ENCODE peak calls at places on chromosome 13, in seven cellular contexts. W is fibroblast of pulmonary artery, M is RWPE2, C is AG10803, K is glutamatergic neuron, F is SK-N-SH, R is neural crest cell. H is an unnamed sample.

GRCh38 chr13:23866420-23867026 is 22.7 kb downstream of the MIPEP start:
- DNase-seq in W (no peak), M (no peak), C (no peak), K (peak), F (no peak), R (no peak), H (no peak)

GRCh38 chr13:33017410-33017929 is 1.2 kb downstream of the KL start:
- DNase-seq in W (peak), M (no peak), C (peak), K (no peak), F (no peak), R (peak), H (peak)

GRCh38 chr13:103516009-103516795 is 450.0 kb upstream of the SLC10A2 start:
- DNase-seq in W (no peak), M (no peak), C (no peak), K (no peak), F (no peak), R (no peak), H (no peak)

GRCh38 chr13:94182185-94182761 is 297.2 kb downstream of the DCT start:
- DNase-seq in W (no peak), M (no peak), C (no peak), K (no peak), F (no peak), R (no peak), H (no peak)

GRCh38 chr13:70987043-70987442 is 878.8 kb upstream of the KLHL1 start:
- DNase-seq in W (no peak), M (no peak), C (no peak), K (no peak), F (no peak), R (no peak), H (no peak)

GRCh38 chr13:49444517-49445395 is 682 bp downstream of the SETDB2 start:
- DNase-seq in W (peak), M (no peak), C (peak), K (no peak), F (peak), R (no peak), H (peak)

GRCh38 chr13:97435794-97436193 is 1.8 kb downstream of the RAP2A start:
- DNase-seq in W (peak), M (no peak), C (no peak), K (no peak), F (no peak), R (no peak), H (peak)

GRCh38 chr13:75132800-75133695 is 348.9 kb downstream of the TBC1D4 start:
- DNase-seq in W (no peak), M (no peak), C (no peak), K (no peak), F (no peak), R (no peak), H (no peak)

GRCh38 chr13:110089815-110090214 is 217.1 kb downstream of the COL4A1 start:
- DNase-seq in W (no peak), M (no peak), C (no peak), K (no peak), F (no peak), R (no peak), H (no peak)

GRCh38 chr13:75250526-75251183 is 231.3 kb downstream of the TBC1D4 start:
- DNase-seq in W (peak), M (no peak), C (peak), K (no peak), F (no peak), R (no peak), H (peak)

GRCh38 chr13:32528358-32528757 is 10.2 kb downstream of the N4BP2L2 start:
- DNase-seq in W (peak), M (no peak), C (no peak), K (no peak), F (no peak), R (no peak), H (no peak)

GRCh38 chr13:59835569-59835968 is 328.2 kb downstream of the DIAPH3 start:
- DNase-seq in W (no peak), M (no peak), C (no peak), K (no peak), F (no peak), R (no peak), H (no peak)

GRCh38 chr13:39347926-39348901 is 254.8 kb downstream of the LHFPL6 start:
- DNase-seq in W (no peak), M (no peak), C (no peak), K (no peak), F (no peak), R (peak), H (peak)

GRCh38 chr13:79485014-79485441 is 4.1 kb downstream of the NDFIP2 start:
- DNase-seq in W (peak), M (peak), C (peak), K (no peak), F (no peak), R (no peak), H (peak)

GRCh38 chr13:100808330-100808729 is 133.7 kb upstream of the TMTC4 start:
- DNase-seq in W (no peak), M (no peak), C (no peak), K (no peak), F (no peak), R (no peak), H (no peak)

GRCh38 chr13:31614073-31614472 is 125.3 kb upstream of the RXFP2 start:
- DNase-seq in W (no peak), M (no peak), C (no peak), K (no peak), F (no peak), R (no peak), H (no peak)

GRCh38 chr13:34255695-34256094 is 437.7 kb downstream of the RFC3 start:
- DNase-seq in W (no peak), M (no peak), C (no peak), K (no peak), F (no peak), R (no peak), H (no peak)

GRCh38 chr13:85558118-85558517 is 241.1 kb downstream of the SLITRK6 start:
- DNase-seq in W (no peak), M (no peak), C (no peak), K (no peak), F (no peak), R (no peak), H (no peak)

GRCh38 chr13:99980201-99981114 is 1.1 kb upstream of the ZIC2 start:
- DNase-seq in W (peak), M (no peak), C (peak), K (peak), F (peak), R (no peak), H (peak)

GRCh38 chr13:40596484-40596883 is 70.0 kb downstream of the FOXO1 start:
- DNase-seq in W (no peak), M (no peak), C (no peak), K (no peak), F (no peak), R (no peak), H (no peak)

GRCh38 chr13:67147257-67148218 is 82.6 kb downstream of the PCDH9 start:
- DNase-seq in W (peak), M (no peak), C (peak), K (peak), F (no peak), R (no peak), H (peak)

GRCh38 chr13:76823969-76824368 is 62.2 kb downstream of the KCTD12 start:
- DNase-seq in W (no peak), M (no peak), C (peak), K (no peak), F (no peak), R (no peak), H (no peak)

GRCh38 chr13:71949441-71949840 is 82.4 kb upstream of the DACH1 start:
- DNase-seq in W (no peak), M (no peak), C (no peak), K (no peak), F (no peak), R (no peak), H (no peak)

GRCh38 chr13:23921451-23921888 is 24.2 kb upstream of the C1QTNF9B start:
- DNase-seq in W (peak), M (no peak), C (peak), K (no peak), F (peak), R (peak), H (peak)

GRCh38 chr13:93672996-93673395 is 446.4 kb downstream of the GPC6 start:
- DNase-seq in W (no peak), M (no peak), C (no peak), K (no peak), F (no peak), R (no peak), H (no peak)

GRCh38 chr13:51041126-51041525 is 69.9 kb downstream of the C13orf42 start:
- DNase-seq in W (no peak), M (no peak), C (peak), K (no peak), F (no peak), R (no peak), H (no peak)

GRCh38 chr13:48580185-48580803 is 47.4 kb upstream of the RCBTB2 start:
- DNase-seq in W (peak), M (no peak), C (peak), K (peak), F (peak), R (peak), H (peak)

GRCh38 chr13:106532111-106532929 is 3.1 kb downstream of the EFNB2 start:
- DNase-seq in W (peak), M (no peak), C (no peak), K (peak), F (peak), R (no peak), H (peak)

GRCh38 chr13:27621366-27622101 is at the start of gene POLR1D:
- DNase-seq in W (peak), M (peak), C (peak), K (peak), F (peak), R (peak), H (peak)

GRCh38 chr13:77386880-77387606 is 60.1 kb upstream of the MYCBP2 start:
- DNase-seq in W (peak), M (no peak), C (peak), K (no peak), F (no peak), R (no peak), H (peak)

GRCh38 chr13:28503182-28503980 is 8.5 kb upstream of the FLT1 start:
- DNase-seq in W (no peak), M (no peak), C (no peak), K (no peak), F (no peak), R (no peak), H (no peak)

GRCh38 chr13:30157616-30157993 is 149.7 kb downstream of the KATNAL1 start:
- DNase-seq in W (no peak), M (no peak), C (no peak), K (no peak), F (no peak), R (no peak), H (no peak)

GRCh38 chr13:30156270-30156669 is 151.1 kb downstream of the KATNAL1 start:
- DNase-seq in W (no peak), M (no peak), C (no peak), K (no peak), F (no peak), R (no peak), H (no peak)

GRCh38 chr13:30159446-30159839 is 147.9 kb downstream of the KATNAL1 start:
- DNase-seq in W (peak), M (no peak), C (peak), K (no peak), F (no peak), R (no peak), H (peak)

GRCh38 chr13:30156826-30157615 is 150.3 kb downstream of the KATNAL1 start:
- DNase-seq in W (no peak), M (no peak), C (no peak), K (no peak), F (no peak), R (no peak), H (no peak)

GRCh38 chr13:30158774-30159445 is 148.4 kb downstream of the KATNAL1 start:
- DNase-seq in W (peak), M (no peak), C (peak), K (no peak), F (no peak), R (no peak), H (peak)
- TF ChIP-seq CTCF in W (peak), M (peak), C (peak), K (no peak), F (peak), R (no peak), H (peak)

DNA sequence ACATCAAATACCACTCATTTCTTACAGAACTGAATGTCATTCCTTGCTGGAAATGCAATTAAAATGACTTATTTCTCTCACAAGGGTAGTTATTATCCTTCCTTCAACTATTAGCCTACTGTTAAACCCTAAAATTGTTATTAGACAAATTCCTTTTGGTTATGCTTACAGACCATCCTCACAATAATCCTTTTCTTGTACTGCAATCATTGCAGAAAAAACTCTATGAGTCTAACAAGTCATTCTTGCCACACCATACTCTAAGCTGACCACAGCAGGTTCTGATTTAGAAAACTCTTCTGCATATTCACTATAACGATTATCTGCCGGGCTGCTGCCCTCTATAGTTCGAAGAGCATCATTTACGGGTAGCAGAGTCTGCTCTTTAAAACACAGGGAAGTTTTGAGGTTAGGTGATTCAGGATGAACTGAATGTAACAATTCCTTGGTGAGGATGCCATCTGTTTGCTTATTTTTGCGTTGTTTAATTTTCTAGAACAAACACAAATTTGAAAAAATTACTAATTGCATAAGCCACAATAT is 38.2 kb downstream of the MTMR6 start:
- DNase-seq in W (peak), M (no peak), C (peak), K (no peak), F (peak), R (no peak), H (peak)
- TF ChIP-seq CTCF in W (peak), M (peak), C (peak), K (no peak), F (peak), R (peak), H (peak)

GRCh38 chr13:113801289-113801961 is 42.4 kb downstream of the TMEM255B start:
- DNase-seq in W (no peak), M (peak), C (no peak), K (no peak), F (no peak), R (no peak), H (no peak)

GRCh38 chr13:113803409-113804016 is 44.5 kb downstream of the TMEM255B start:
- DNase-seq in W (no peak), M (peak), C (no peak), K (no peak), F (no peak), R (no peak), H (no peak)

GRCh38 chr13:113802090-113802531 is 43.1 kb downstream of the TMEM255B start:
- DNase-seq in W (peak), M (peak), C (peak), K (peak), F (peak), R (peak), H (peak)

GRCh38 chr13:113804017-113804702 is 45.1 kb downstream of the TMEM255B start:
- DNase-seq in W (no peak), M (peak), C (no peak), K (no peak), F (no peak), R (no peak), H (peak)

GRCh38 chr13:113802761-113803160 is 43.7 kb downstream of the TMEM255B start:
- DNase-seq in W (no peak), M (peak), C (no peak), K (no peak), F (no peak), R (no peak), H (no peak)
- TF ChIP-seq CTCF in W (no peak), M (no peak), C (no peak), K (no peak), F (no peak), R (no peak), H (peak)

DNA sequence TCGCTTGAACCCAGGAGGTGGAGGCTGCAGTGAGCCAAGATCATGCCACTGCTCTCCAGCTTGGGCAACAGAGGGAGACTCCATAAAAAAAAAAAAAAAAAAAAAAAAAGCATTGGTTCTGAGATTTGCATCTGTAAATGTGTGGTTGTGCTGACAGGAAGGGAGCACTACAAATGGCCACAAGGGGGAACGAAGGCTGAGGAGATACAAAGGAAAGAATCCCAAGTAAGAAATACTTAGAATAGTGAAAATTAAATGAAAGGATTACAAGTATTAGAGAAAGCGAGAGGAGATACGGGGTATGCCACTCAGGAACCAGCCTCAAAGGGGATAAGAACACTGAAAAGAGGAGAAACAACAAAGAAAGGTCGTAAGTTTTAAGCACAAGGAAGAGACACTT is 284.9 kb downstream of the KLF12 start:
- DNase-seq in W (peak), M (no peak), C (peak), K (no peak), F (no peak), R (no peak), H (peak)
- TF ChIP-seq CTCF in W (peak), M (peak), C (peak), K (peak), F (peak), R (peak), H (peak)

GRCh38 chr13:21338156-21338555 is 120.9 kb downstream of the ZDHHC20 start:
- DNase-seq in W (no peak), M (no peak), C (no peak), K (no peak), F (no peak), R (no peak), H (no peak)
- TF ChIP-seq CTCF in W (no peak), M (no peak), C (peak), K (no peak), F (no peak), R (no peak), H (no peak)

H was measured in astrocyte of the spinal cord.